ENCODE peak calls at places on chromosomes 4 and X, in five cellular contexts. O, T, P, H and G are unnamed samples.

GRCh38 chrX:54419559-54420302 is 20.5 kb upstream of the TSR2 start:
- DNase-seq in O (no peak), T (no peak), P (no peak), H (no peak), G (no peak)

GRCh38 chr4:53192017-53192416 is 173.8 kb downstream of the SCFD2 start:
- DNase-seq in O (no peak), T (peak; percentile 13), P (no peak), H (no peak), G (no peak)

GRCh38 chr4:75895744-75896314 is 6.4 kb downstream of the PPEF2 start:
- DNase-seq in O (peak; percentile 35), T (peak; percentile 51), P (no peak), H (peak; percentile 45), G (no peak)

GRCh38 chr4:54660591-54660990 is 2.8 kb downstream of the KIT start:
- DNase-seq in O (no peak), T (no peak), P (no peak), H (no peak), G (no peak)

GRCh38 chrX:1394731-1395501 is 3.0 kb upstream of the SLC25A6 start:
- DNase-seq in O (no peak), T (no peak), P (no peak), H (no peak), G (no peak)

GRCh38 chrX:97936296-97936695 is 1052.6 kb downstream of the RPA4 start:
- DNase-seq in O (no peak), T (no peak), P (no peak), H (no peak), G (no peak)

GRCh38 chrX:68133181-68133580 is 300.1 kb downstream of the OPHN1 start:
- DNase-seq in O (no peak), T (no peak), P (no peak), H (no peak), G (no peak)

GRCh38 chr4:8039290-8039689 is 99.6 kb upstream of the AFAP1 start:
- DNase-seq in O (peak; percentile 27), T (no peak), P (no peak), H (no peak), G (no peak)

GRCh38 chr4:2827071-2827873 is 16.4 kb upstream of the ADD1 start:
- DNase-seq in O (no peak), T (no peak), P (no peak), H (no peak), G (no peak)

GRCh38 chrX:129115104-129115503 is 408.2 kb downstream of the SMARCA1 start:
- DNase-seq in O (peak; percentile 13), T (peak; percentile 56), P (no peak), H (peak; percentile 66), G (peak; percentile 0)

GRCh38 chrX:12693754-12694153 is 97.5 kb upstream of the PRPS2 start:
- DNase-seq in O (no peak), T (no peak), P (no peak), H (no peak), G (no peak)

GRCh38 chr4:157810137-157810774 is 362.6 kb downstream of the GASK1B start:
- DNase-seq in O (peak; percentile 2), T (no peak), P (no peak), H (no peak), G (no peak)

GRCh38 chr4:154497901-154498300 is 6.3 kb upstream of the DCHS2 start:
- DNase-seq in O (no peak), T (no peak), P (peak; percentile 1), H (no peak), G (no peak)

GRCh38 chr4:116872308-116872707 is 213.1 kb downstream of the TRAM1L1 start:
- DNase-seq in O (no peak), T (no peak), P (no peak), H (no peak), G (no peak)

GRCh38 chr4:87108142-87108546 is 112.3 kb downstream of the KLHL8 start:
- DNase-seq in O (peak; percentile 58), T (no peak), P (peak; percentile 82), H (no peak), G (peak; percentile 87)

GRCh38 chr4:174451897-174452296 is 70.4 kb downstream of the HPGD start:
- DNase-seq in O (no peak), T (no peak), P (no peak), H (no peak), G (no peak)

GRCh38 chr4:150964754-150965153 is 50.3 kb downstream of the LRBA start:
- DNase-seq in O (no peak), T (no peak), P (no peak), H (no peak), G (no peak)

GRCh38 chrX:106588801-106589200 is 23.0 kb upstream of the RADX start:
- DNase-seq in O (no peak), T (no peak), P (no peak), H (no peak), G (no peak)

GRCh38 chr4:49032440-49033161 is 46.5 kb downstream of the CWH43 start:
- DNase-seq in O (peak; percentile 19), T (peak; percentile 22), P (no peak), H (no peak), G (no peak)

GRCh38 chrX:56248492-56248891 is 16.3 kb downstream of the KLF8 start:
- DNase-seq in O (peak; percentile 47), T (peak; percentile 34), P (peak; percentile 2), H (peak; percentile 34), G (peak; percentile 49)

GRCh38 chrX:103817502-103817901 is 14.6 kb downstream of the RAB9B start:
- DNase-seq in O (peak; percentile 53), T (peak; percentile 71), P (no peak), H (no peak), G (no peak)

GRCh38 chr4:173420324-173420752 is 21.4 kb upstream of the SCRG1 start:
- DNase-seq in O (peak; percentile 49), T (peak; percentile 35), P (no peak), H (no peak), G (peak; percentile 61)

GRCh38 chrX:49876750-49877149 is 2.5 kb upstream of the USP27X start:
- DNase-seq in O (peak; percentile 39), T (peak; percentile 48), P (no peak), H (no peak), G (peak; percentile 7)

GRCh38 chrX:142036111-142036510 is 132.4 kb downstream of the MAGEC1 start:
- DNase-seq in O (peak; percentile 0), T (no peak), P (peak; percentile 48), H (no peak), G (peak; percentile 51)

GRCh38 chrX:107775734-107776511 is at the start of gene TSC22D3:
- DNase-seq in O (peak; percentile 64), T (peak; percentile 38), P (peak; percentile 31), H (peak; percentile 81), G (peak; percentile 54)

GRCh38 chr4:10080874-10081606 is 35.6 kb downstream of the WDR1 start:
- DNase-seq in O (no peak), T (no peak), P (no peak), H (no peak), G (no peak)

GRCh38 chrX:4805559-4805958 is 1092.1 kb upstream of the PRKX start:
- DNase-seq in O (no peak), T (no peak), P (no peak), H (no peak), G (no peak)

GRCh38 chrX:48956728-48957414 is 536 bp downstream of the OTUD5 start:
- DNase-seq in O (peak; percentile 27), T (no peak), P (no peak), H (no peak), G (no peak)

GRCh38 chrX:16528620-16529019 is 121.3 kb upstream of the S100G start:
- DNase-seq in O (no peak), T (no peak), P (no peak), H (no peak), G (no peak)

GRCh38 chr4:38576767-38577166 is 87.2 kb upstream of the KLF3 start:
- DNase-seq in O (no peak), T (no peak), P (no peak), H (no peak), G (no peak)

GRCh38 chrX:30971761-30972603 is 82.9 kb upstream of the TAB3 start:
- DNase-seq in O (peak; percentile 23), T (peak; percentile 54), P (peak; percentile 18), H (peak; percentile 42), G (peak; percentile 43)

GRCh38 chr4:189979196-189980047 is 38.8 kb downstream of the FRG1 start:
- DNase-seq in O (no peak), T (no peak), P (no peak), H (peak; percentile 32), G (no peak)

GRCh38 chr4:10461091-10461849 is 4.0 kb upstream of the ZNF518B start:
- DNase-seq in O (peak; percentile 67), T (peak; percentile 70), P (peak; percentile 18), H (peak; percentile 77), G (peak; percentile 55)

GRCh38 chrX:150268839-150269238 is 94.3 kb upstream of the MAMLD1 start:
- DNase-seq in O (no peak), T (no peak), P (no peak), H (no peak), G (no peak)

GRCh38 chr4:59612235-59612634 is 1587.9 kb upstream of the ADGRL3 start:
- DNase-seq in O (no peak), T (no peak), P (peak; percentile 72), H (no peak), G (peak; percentile 75)

GRCh38 chr4:122614621-122615020 is 6.2 kb downstream of the IL21 start:
- DNase-seq in O (no peak), T (no peak), P (no peak), H (no peak), G (no peak)

GRCh38 chr4:189845145-189845846 is 95.4 kb upstream of the FRG1 start:
- DNase-seq in O (no peak), T (no peak), P (peak; percentile 2), H (no peak), G (peak; percentile 4)

GRCh38 chrX:15497865-15498264 is 2.7 kb upstream of the BMX start:
- DNase-seq in O (peak; percentile 79), T (peak; percentile 54), P (no peak), H (peak; percentile 72), G (peak; percentile 31)
- H3K27ac ChIP-seq in O (no peak overlapping the region), T (no peak overlapping the region), P (no peak overlapping the region), H (no peak overlapping the region), G (no peak overlapping the region)

DNA sequence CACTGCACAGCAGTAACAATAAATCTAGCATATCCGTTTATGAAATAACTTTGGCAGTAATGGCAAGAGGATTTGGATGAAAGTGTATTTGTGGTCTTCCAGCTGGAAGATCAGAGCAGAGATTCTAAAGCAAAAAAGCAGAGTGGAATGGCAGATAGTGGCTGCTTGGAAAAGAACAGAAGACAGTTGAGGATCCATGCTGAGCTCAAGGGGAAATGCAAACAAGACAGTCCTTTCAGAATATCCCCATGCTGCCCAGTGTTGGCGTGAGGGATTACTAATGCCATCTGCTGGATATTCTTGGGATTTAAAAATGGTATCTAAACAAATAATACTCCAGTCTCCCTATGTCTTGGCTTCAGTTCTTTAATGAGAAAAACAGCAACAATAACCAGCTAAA is 629.1 kb upstream of the ATOH1 start:
- DNase-seq in O (peak; percentile 54), T (peak; percentile 4), P (peak; percentile 8), H (peak; percentile 55), G (peak; percentile 65)
- TF ChIP-seq CTCF in O (peak; percentile 25), T (peak; percentile 70), P (peak; percentile 43), H (peak; percentile 80), G (peak; percentile 34)

DNA sequence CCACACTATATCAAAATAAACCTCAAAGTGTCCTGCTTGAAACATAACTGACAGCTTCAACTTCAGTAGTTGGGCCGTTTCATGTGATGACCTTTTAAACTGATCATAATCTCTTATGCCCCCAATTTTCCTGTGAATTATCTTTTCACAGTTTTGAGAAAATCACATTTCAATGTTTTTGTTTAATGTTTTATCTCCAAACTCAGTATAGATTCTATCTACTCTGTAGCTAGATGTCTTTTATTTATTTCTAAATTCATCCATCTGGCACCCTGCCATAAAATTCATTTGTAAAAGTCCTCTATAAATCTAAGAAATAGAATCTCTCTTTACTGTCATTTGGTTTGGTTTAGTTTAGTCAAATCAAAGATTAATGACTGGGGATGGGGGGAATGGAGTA is 557.3 kb downstream of the ANKRD50 start:
- DNase-seq in O (no peak), T (no peak), P (no peak), H (no peak), G (no peak)
- H3K4me2 ChIP-seq in O (no peak overlapping the region), T (no peak overlapping the region), P (no peak overlapping the region), H (no peak overlapping the region), G (no peak overlapping the region)

GRCh38 chr4:124018383-124019317 is 622.1 kb downstream of the SPRY1 start:
- DNase-seq in O (peak; percentile 43), T (peak; percentile 87), P (peak; percentile 59), H (no peak), G (peak; percentile 62)
- H3K27ac ChIP-seq in O (no peak overlapping the region), T (peak overlapping the region; percentile 64), P (no peak overlapping the region), H (no peak overlapping the region), G (peak overlapping the region; percentile 65)